ENCODE peak calls at places on chromosomes 13 and 19, in nine cellular contexts. C is neural crest cell; B is progenitor cell of endocrine pancreas; U is RWPE1; A is neural progenitor cell; Q is AG04450; Y is cardiac muscle cell; I is CD8-positive, alpha-beta T cell; N is coronary artery. K is an unnamed sample.

GRCh38 chr19:29674374-29675119 is 9.3 kb downstream of the PLEKHF1 start:
- DNase-seq in C (no peak), B (no peak), U (no peak), A (no peak), Q (no peak), Y (no peak), I (no peak), N (no peak), K (peak)

GRCh38 chr19:41802770-41803169 is 6.4 kb downstream of the CEACAM3 start:
- DNase-seq in C (no peak), B (no peak), U (no peak), A (no peak), Q (no peak), Y (no peak), I (no peak), N (no peak), K (no peak)

GRCh38 chr19:2363419-2363818 is 3.4 kb downstream of the TMPRSS9 start:
- DNase-seq in C (no peak), B (no peak), U (no peak), A (peak), Q (no peak), Y (no peak), I (no peak), N (no peak), K (no peak)

GRCh38 chr13:66348745-66349720 is 881.1 kb downstream of the PCDH9 start:
- DNase-seq in C (no peak), B (no peak), U (no peak), A (no peak), Q (no peak), Y (peak), I (no peak), N (no peak), K (no peak)

GRCh38 chr13:97319088-97319487 is 97.0 kb downstream of the MBNL2 start:
- DNase-seq in C (no peak), B (no peak), U (no peak), A (no peak), Q (no peak), Y (peak), I (no peak), N (no peak), K (no peak)

GRCh38 chr19:56623006-56623405 is 20.0 kb upstream of the SMIM17 start:
- DNase-seq in C (no peak), B (no peak), U (no peak), A (no peak), Q (no peak), Y (no peak), I (no peak), N (no peak), K (no peak)

GRCh38 chr13:46317120-46317519 is 69.9 kb downstream of the RUBCNL start:
- DNase-seq in C (no peak), B (no peak), U (no peak), A (no peak), Q (no peak), Y (peak), I (no peak), N (no peak), K (no peak)

GRCh38 chr13:43364210-43365041 is 341.0 kb downstream of the DNAJC15 start:
- DNase-seq in C (no peak), B (no peak), U (no peak), A (peak), Q (peak), Y (peak), I (no peak), N (no peak), K (no peak)

GRCh38 chr13:84834201-84834600 is 951.9 kb upstream of the SLITRK1 start:
- DNase-seq in C (no peak), B (no peak), U (no peak), A (no peak), Q (no peak), Y (no peak), I (no peak), N (no peak), K (no peak)

DNA sequence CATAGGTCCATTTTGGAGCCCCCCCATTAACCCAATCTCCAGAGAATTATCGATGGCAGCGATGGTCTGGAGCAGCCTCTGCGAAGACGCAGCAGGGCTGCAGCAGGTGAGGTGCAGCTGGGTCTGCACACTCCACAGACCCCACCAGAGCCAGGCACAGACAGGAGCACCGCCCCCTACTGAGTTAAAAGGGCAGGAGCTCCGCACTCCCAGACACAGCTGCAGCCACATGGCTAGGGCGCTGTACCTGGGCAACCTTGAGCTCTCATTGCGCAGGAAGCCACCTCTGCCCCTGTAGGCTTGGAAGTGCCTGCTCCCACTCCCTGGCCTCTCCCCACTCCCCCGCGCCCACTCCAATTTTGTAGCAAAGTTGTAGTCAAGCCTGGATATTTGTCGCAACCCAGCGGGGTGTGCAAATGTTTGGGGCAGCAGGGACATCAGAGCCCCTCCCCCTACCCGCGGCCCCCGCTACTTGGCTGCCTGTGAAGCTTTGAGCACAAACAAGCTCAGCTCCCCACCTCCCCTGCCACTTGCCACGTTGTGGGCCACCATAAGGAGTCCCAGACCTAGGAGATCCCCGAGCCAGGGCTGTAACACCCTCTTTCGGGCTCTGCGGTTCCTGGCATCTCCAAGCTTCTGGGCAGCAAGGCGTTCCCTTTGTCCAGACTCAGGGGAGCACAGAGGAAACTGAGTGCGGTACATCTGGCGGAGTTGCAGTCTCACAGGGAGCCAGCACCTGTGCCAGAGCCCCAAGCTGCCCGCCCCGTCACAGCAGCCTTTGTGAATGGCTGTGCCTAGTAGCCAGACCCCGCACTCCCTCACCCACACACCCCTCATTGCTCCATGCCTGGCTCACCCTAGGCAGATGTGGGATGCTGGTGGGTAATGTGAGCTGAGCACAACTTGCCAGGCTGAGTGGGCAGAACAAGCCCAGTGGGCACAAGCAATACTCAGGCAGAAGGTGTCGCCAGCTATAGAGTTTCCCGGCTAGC is 949.7 kb upstream of the SLITRK1 start:
- DNase-seq in C (no peak), B (no peak), U (no peak), A (no peak), Q (no peak), Y (no peak), I (no peak), N (no peak), K (no peak)
- TF ChIP-seq CTCF in C (no peak), B (no peak), U (no peak), A (no peak), Q (no peak), Y (no peak), I (no peak), N (no peak), K (no peak)

DNA sequence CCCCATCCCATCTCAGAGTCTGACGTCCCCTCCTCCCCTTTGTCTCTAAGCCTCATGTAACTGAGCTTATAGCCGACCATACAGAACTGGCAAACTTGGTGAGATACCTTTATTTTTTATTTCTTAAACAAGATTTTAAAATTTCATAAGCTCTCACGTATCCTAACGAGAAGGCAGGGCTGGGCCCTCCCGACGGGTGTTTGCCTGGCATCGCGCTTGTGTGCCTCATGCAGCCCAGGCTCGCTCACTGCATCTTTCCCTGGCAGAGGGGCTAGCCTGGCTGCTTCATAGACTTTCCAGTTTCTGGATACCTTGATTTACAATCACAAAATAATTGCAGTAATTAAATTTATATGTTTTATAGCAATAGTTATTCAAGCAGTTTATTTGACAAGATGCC is 69.0 kb downstream of the GGACT start:
- DNase-seq in C (no peak), B (no peak), U (no peak), A (no peak), Q (no peak), Y (no peak), I (no peak), N (no peak), K (no peak)
- TF ChIP-seq CTCF in C (no peak), B (no peak), U (no peak), A (no peak), Q (no peak), Y (no peak), I (no peak), N (no peak), K (no peak)

GRCh38 chr13:109610517-109610916 is 175.9 kb downstream of the IRS2 start:
- DNase-seq in C (no peak), B (no peak), U (no peak), A (peak), Q (no peak), Y (peak), I (peak), N (no peak), K (peak)
- TF ChIP-seq CTCF in C (peak), B (peak), U (no peak), A (peak), Q (peak), Y (peak), I (no peak), N (no peak), K (peak)

DNA sequence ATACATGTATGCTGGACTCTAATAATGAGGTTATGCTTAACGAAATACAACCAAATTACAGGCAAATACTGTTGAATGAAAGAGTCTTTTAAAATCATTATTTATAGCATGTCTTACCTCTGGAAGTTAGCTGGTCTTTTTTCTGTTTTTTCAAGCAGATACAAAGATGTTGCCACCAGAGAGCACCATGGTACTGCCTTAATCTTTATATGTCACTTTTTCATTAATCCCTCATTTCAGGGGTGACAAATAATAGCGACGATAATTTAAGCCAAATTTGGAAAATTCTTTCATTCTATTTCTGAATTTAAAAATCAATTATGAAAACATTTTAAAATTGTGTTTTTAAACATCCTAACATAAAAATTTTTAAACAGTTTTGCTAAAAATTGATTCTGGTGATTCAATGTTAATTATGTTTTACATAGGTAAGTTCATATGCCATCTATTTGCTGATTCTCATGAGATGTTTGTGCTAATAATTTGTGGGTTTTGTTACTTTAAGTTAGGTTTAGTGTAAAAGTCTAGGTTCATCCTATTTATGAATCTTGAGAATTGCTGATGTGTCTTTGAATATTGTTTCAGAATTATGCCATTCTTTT is 379.3 kb upstream of the SGCG start:
- DNase-seq in C (no peak), B (no peak), U (no peak), A (peak), Q (no peak), Y (peak), I (no peak), N (no peak), K (peak)
- TF ChIP-seq CTCF in C (peak), B (peak), U (no peak), A (peak), Q (no peak), Y (peak), I (no peak), N (no peak), K (peak)

GRCh38 chr19:32971715-32972540 is at the start of the genes CEP89 and FAAP24:
- DNase-seq in C (peak), B (peak), U (peak), A (peak), Q (peak), Y (peak), I (peak), N (peak), K (peak)
- TF ChIP-seq CTCF in C (no peak), B (no peak), U (no peak), A (no peak), Q (no peak), Y (no peak), I (no peak), N (no peak), K (no peak)

GRCh38 chr13:102117175-102117830 is 284.5 kb downstream of the FGF14 start:
- DNase-seq in C (no peak), B (no peak), U (peak), A (no peak), Q (no peak), Y (no peak), I (no peak), N (no peak), K (no peak)
- TF ChIP-seq CTCF in C (no peak), B (no peak), U (no peak), A (no peak), Q (no peak), Y (no peak), I (no peak), N (no peak), K (no peak)

GRCh38 chr13:93172109-93172508 is 54.5 kb upstream of the GPC6 start:
- DNase-seq in C (no peak), B (no peak), U (no peak), A (peak), Q (no peak), Y (no peak), I (no peak), N (no peak), K (no peak)
- TF ChIP-seq CTCF in C (peak), B (peak), U (no peak), A (peak), Q (peak), Y (no peak), I (no peak), N (no peak), K (no peak)

DNA sequence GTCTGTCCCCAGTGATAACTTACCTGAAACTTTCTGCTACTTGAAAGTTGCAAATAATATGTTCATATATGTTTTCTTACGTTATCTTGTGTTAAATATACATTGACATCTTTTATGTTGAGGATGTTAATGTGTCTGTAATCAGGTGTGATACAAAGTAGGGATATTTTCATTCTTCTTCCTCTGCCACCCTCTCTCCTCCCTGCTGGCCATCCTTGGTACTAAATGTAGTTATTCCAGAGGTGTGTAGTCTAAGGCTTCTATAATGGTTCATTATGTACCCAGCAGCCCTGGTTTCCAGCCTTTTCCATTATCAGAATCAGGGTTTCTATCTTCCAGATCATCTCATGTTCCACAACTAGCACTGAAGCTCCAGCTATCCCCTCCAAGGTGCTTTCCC is 606.7 kb upstream of the KLHL1 start:
- DNase-seq in C (no peak), B (no peak), U (no peak), A (no peak), Q (no peak), Y (no peak), I (no peak), N (no peak), K (no peak)
- TF ChIP-seq CTCF in C (peak), B (peak), U (no peak), A (peak), Q (no peak), Y (no peak), I (no peak), N (no peak), K (no peak)

K was measured in GM13976.